ENCODE peak calls at places on chromosome 22, in six cellular contexts. C is Peyer's patch, X is body of pancreas, F is HepG2, K is OCI-LY7, N is foreskin fibroblast. J is an unnamed sample.

GRCh38 chr22:30247974-30248373 is 1.4 kb upstream of the LIF start:
- DNase-seq in C (no peak), X (no peak), F (no peak), K (no peak), N (no peak), J (no peak)

GRCh38 chr22:31135706-31136105 is 4.6 kb downstream of the PLA2G3 start:
- DNase-seq in C (no peak), X (no peak), F (no peak), K (no peak), N (no peak), J (no peak)

GRCh38 chr22:22407061-22407460 is 101.5 kb downstream of the ZNF280B start:
- DNase-seq in C (no peak), X (no peak), F (no peak), K (no peak), N (no peak), J (no peak)

GRCh38 chr22:22800716-22801115 is 86.9 kb upstream of the IGLL5 start:
- DNase-seq in C (no peak), X (no peak), F (no peak), K (no peak), N (peak), J (no peak)

GRCh38 chr22:50415426-50415825 is 59.4 kb downstream of the SBF1 start:
- DNase-seq in C (no peak), X (no peak), F (no peak), K (no peak), N (no peak), J (no peak)

GRCh38 chr22:29112680-29113079 is 39.8 kb downstream of the KREMEN1 start:
- DNase-seq in C (no peak), X (no peak), F (no peak), K (no peak), N (no peak), J (no peak)

GRCh38 chr22:32985899-32986772 is 72.0 kb downstream of the SYN3 start:
- DNase-seq in C (peak), X (peak), F (peak), K (peak), N (peak), J (no peak)

GRCh38 chr22:27711756-27712155 is 89.8 kb downstream of the MN1 start:
- DNase-seq in C (no peak), X (no peak), F (no peak), K (no peak), N (no peak), J (no peak)

GRCh38 chr22:26483043-26483438 is 542 bp downstream of the HPS4 start:
- DNase-seq in C (no peak), X (no peak), F (no peak), K (no peak), N (no peak), J (no peak)

GRCh38 chr22:23313791-23314567 is 133.7 kb downstream of the BCR start:
- DNase-seq in C (no peak), X (no peak), F (no peak), K (no peak), N (no peak), J (no peak)

GRCh38 chr22:32164084-32164894 is 5.2 kb upstream of the C22orf42 start:
- DNase-seq in C (no peak), X (no peak), F (no peak), K (no peak), N (no peak), J (no peak)

GRCh38 chr22:49689858-49690257 is 137.8 kb downstream of the BRD1 start:
- DNase-seq in C (no peak), X (no peak), F (no peak), K (no peak), N (no peak), J (no peak)

GRCh38 chr22:21915624-21916308 is 36.9 kb downstream of the PPM1F start:
- DNase-seq in C (no peak), X (no peak), F (no peak), K (no peak), N (no peak), J (no peak)

GRCh38 chr22:28911777-28912669 is 28.7 kb downstream of the ZNRF3 start:
- DNase-seq in C (no peak), X (no peak), F (peak), K (no peak), N (no peak), J (peak)

GRCh38 chr22:47012589-47013365 is 250.3 kb downstream of the TBC1D22A start:
- DNase-seq in C (no peak), X (no peak), F (peak), K (no peak), N (no peak), J (peak)

GRCh38 chr22:29043906-29044575 is 17.6 kb downstream of the C22orf31 start:
- DNase-seq in C (no peak), X (no peak), F (no peak), K (no peak), N (peak), J (no peak)

GRCh38 chr22:29394931-29395581 is 6.7 kb upstream of the AP1B1 start:
- DNase-seq in C (peak), X (peak), F (peak), K (peak), N (peak), J (peak)

GRCh38 chr22:28009272-28009827 is 90.3 kb upstream of the PITPNB start:
- DNase-seq in C (peak), X (peak), F (peak), K (peak), N (peak), J (peak)

GRCh38 chr22:47017245-47017644 is 254.8 kb downstream of the TBC1D22A start:
- DNase-seq in C (no peak), X (no peak), F (no peak), K (no peak), N (no peak), J (no peak)

GRCh38 chr22:46964773-46965550 is 202.5 kb downstream of the TBC1D22A start:
- DNase-seq in C (no peak), X (no peak), F (no peak), K (no peak), N (no peak), J (no peak)

GRCh38 chr22:33909906-33910305 is 10.4 kb downstream of the LARGE1 start:
- DNase-seq in C (no peak), X (no peak), F (no peak), K (no peak), N (no peak), J (no peak)

GRCh38 chr22:50705219-50705691 is 32.6 kb downstream of the SHANK3 start:
- DNase-seq in C (no peak), X (peak), F (no peak), K (no peak), N (no peak), J (no peak)

GRCh38 chr22:29873943-29874342 is 9.0 kb upstream of the MTMR3 start:
- DNase-seq in C (no peak), X (no peak), F (no peak), K (no peak), N (no peak), J (no peak)

DNA sequence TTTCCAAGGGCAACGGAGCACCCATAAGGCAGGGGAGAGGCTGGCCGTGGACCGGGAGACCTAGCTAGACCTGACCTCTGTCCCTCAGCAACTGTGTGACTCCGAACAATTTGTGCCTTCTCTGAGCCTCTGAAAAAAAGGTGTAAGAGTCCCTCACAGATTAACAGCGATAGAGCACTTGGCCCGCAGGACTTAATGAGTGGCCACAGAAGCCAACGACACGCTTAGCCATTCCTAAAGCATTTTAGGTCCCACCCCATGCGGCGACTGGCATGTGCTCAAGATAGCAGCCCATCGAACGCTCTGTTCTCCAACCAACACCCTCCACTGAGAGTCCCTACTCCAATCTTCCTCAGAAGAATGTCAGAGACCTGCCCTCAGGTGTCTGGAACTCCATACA is 1.5 kb downstream of the SULT4A1 start:
- DNase-seq in C (no peak), X (no peak), F (no peak), K (no peak), N (no peak), J (no peak)
- H3K4me3 ChIP-seq in C (no peak), X (no peak), F (no peak), K (no peak), N (no peak), J (no peak)

DNA sequence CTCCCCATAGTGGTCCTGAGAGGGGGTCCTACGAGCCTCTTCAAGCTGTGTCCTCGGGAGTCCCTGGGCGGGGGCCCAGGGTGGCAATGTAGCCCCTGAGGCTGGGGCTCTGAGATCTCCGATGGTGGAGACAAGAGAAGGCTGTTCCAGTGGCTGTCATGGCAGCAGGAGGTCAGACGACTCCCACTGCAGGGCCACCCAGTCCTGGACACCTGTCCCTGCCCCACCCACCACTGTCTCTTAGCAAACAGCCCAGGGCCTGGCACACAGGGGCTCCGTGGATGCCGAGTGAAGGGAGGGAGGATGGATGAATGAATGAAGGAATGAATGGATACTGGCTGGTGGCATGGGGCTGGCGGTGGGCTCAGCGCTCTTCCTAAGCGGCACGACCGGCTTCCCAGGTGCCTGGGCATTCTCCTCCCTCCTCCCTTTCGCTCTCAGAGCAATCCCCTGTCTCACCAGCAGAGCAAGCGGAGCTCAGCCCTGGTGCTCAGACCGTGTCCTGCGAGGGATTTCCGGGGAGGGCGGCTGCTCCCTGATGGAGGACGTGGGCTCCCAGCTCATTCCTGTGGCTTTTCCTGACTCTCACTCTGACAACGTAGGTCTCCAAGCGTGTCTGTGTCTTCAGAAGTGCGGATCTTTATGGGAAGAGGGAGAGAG is 1272.7 kb downstream of the BRD1 start:
- DNase-seq in C (no peak), X (no peak), F (no peak), K (no peak), N (no peak), J (no peak)
- TF ChIP-seq CTCF in C (no peak), X (no peak), F (no peak), K (no peak), N (no peak), J (no peak)

DNA sequence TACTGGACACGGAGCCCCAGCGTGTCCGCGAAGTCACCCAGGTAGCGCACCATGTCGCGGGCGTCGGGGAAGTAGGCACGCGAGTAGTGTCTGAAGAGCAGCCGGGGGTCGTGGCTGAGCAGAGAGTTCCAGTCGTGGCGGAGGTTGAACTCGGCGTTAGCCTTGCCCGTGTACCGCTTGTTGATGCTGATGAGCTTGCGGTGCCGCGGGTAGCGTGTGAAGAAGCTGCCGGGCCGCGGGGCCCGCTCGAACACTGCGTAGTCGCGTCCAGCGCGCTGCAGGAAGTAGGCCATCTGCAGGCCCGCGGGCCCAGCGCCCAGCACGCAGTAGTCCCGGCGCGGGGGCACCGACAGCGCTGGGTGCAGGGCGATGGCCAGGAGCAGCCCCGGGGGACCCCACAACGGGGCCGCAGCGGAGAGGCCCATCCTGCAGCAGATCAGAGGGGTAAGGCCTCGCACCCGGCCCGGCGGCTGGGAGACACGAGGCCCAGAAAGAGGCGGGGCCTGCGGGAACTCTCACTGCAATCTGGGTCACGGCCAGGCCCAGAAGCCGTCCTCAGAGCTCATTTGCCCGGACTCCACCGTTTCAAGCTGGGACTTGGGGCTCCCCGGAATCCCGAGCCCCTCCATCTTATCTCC is 723 bp downstream of the FOXRED2 start:
- DNase-seq in C (no peak), X (peak), F (no peak), K (no peak), N (no peak), J (no peak)
- H3K4me3 ChIP-seq in C (peak), X (no peak), F (peak), K (peak), N (peak), J (peak)

GRCh38 chr22:37904572-37905533 is 1.2 kb upstream of the MICALL1 start:
- DNase-seq in C (no peak), X (no peak), F (peak), K (no peak), N (peak), J (peak)

GRCh38 chr22:37906364-37907008 is 389 bp downstream of the MICALL1 start:
- DNase-seq in C (peak), X (no peak), F (no peak), K (peak), N (no peak), J (no peak)

GRCh38 chr22:37909756-37910155 is 3.7 kb downstream of the MICALL1 start:
- DNase-seq in C (no peak), X (no peak), F (no peak), K (no peak), N (no peak), J (peak)

GRCh38 chr22:37907036-37907954 is 1.2 kb downstream of the MICALL1 start:
- DNase-seq in C (no peak), X (no peak), F (no peak), K (no peak), N (peak), J (no peak)

GRCh38 chr22:37905534-37906363 is at the start of gene MICALL1:
- DNase-seq in C (peak), X (peak), F (no peak), K (peak), N (peak), J (no peak)
- TF ChIP-seq CTCF in C (no peak), X (peak), F (peak), K (peak), N (no peak), J (no peak)

GRCh38 chr22:42364641-42365336 is 67.4 kb downstream of the NFAM1 start:
- DNase-seq in C (no peak), X (no peak), F (no peak), K (no peak), N (no peak), J (no peak)

GRCh38 chr22:42367980-42368378 is 64.2 kb downstream of the NFAM1 start:
- DNase-seq in C (no peak), X (peak), F (no peak), K (no peak), N (no peak), J (no peak)

GRCh38 chr22:42365337-42365865 is 66.8 kb downstream of the NFAM1 start:
- DNase-seq in C (no peak), X (no peak), F (no peak), K (no peak), N (no peak), J (no peak)

GRCh38 chr22:42366815-42367581 is 65.2 kb downstream of the NFAM1 start:
- DNase-seq in C (no peak), X (peak), F (no peak), K (no peak), N (no peak), J (no peak)

DNA sequence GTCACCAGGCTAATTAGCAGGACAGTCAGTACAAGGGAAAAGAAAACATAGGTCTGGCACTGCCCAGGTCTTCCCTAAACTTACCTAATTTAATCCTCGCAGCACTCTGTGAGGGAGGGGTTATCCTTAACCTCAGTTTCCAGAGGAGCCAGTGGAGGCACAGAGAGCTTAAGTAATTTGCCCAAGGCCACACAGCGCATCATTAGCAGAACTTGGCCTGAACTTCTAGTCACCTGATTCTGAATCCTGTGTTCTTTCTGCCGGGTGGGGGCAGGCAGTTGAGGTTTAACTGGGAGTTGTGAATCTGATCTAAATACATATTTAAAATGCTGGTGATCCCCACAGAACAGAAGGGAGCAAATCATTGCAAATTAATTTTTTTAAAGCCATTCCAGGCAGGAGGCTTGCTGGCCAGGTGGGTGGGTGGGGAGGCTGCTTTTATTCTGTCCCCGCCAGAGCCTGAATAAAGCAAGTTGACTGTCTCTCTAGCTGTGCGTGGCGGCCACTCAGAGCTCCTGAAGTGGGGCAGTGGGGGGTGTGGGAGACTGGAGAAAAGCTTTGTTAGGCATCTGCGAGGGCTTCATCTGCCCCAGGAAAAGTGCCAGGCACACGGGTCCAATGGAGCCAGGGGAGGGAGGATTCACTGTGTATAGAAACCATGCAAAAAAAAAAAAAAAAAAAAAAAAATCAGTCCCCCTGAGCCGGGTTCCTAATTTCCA is 66.1 kb downstream of the NFAM1 start:
- DNase-seq in C (no peak), X (no peak), F (no peak), K (no peak), N (no peak), J (no peak)
- H3K4me3 ChIP-seq in C (no peak), X (no peak), F (no peak), K (no peak), N (no peak), J (no peak)

DNA sequence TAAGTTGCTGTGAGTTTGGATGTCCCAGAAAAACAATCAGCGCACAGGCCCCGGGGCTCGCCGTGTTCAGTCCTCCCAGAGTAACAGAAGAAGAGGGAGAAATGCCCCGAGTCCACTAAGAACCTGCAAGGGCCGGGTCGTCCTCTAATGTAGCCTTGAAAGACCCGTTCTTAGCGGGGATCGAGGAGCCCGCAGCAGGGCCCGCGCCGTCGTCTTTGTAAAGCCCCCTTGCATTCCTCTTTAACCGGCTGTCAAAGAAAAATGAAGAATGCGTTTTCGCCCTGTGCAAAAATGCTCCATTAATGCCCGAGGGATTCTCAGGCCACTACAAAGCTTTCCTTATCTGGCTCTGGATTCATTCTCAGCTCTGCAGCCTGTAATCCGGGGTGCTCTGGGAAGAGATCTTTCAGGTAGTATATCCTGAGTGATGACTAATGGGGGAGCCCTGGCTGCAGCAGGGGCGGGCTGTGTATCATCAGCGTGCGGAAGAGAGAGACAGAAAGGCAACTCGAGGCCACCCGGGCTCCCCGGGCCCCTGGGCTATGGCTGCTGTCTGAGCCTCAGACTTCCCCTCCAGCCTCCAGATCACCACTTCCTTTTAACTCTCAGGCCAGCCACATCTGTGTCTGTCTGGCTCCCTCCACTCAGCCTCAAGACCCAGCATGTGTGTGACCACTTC is 78.2 kb downstream of the FBLN1 start:
- DNase-seq in C (no peak), X (no peak), F (no peak), K (no peak), N (no peak), J (no peak)
- TF ChIP-seq CTCF in C (no peak), X (no peak), F (no peak), K (no peak), N (no peak), J (no peak)

GRCh38 chr22:35649636-35650250 is 1.5 kb downstream of the APOL6 start:
- DNase-seq in C (no peak), X (no peak), F (no peak), K (peak), N (no peak), J (no peak)
- H3K4me3 ChIP-seq in C (peak), X (no peak), F (peak), K (peak), N (peak), J (peak)

J was measured in BJ.